ENCODE peak calls at places on chromosomes 1 and 21, in four cellular contexts. One of them, this sample, is unnamed.

GRCh38 chr1:13543927-13544556 is 30.2 kb upstream of the LRRC38 start:
- DNase-seq in stomach: peak
- DNase-seq in anterior cingulate cortex: peak
- DNase-seq in stimulated activated CD8-positive, alpha-beta memory T cell treated with anti-CD3 and anti-CD28 coated beads, Interleukin-7, amount 100 ng/mL, for 1 hour: no peak
- DNase-seq in this sample: peak

GRCh38 chr21:42361286-42361685 is 5.0 kb downstream of the TFF1 start:
- DNase-seq in stimulated activated CD8-positive, alpha-beta memory T cell treated with anti-CD3 and anti-CD28 coated beads, Interleukin-7, amount 100 ng/mL, for 1 hour: no peak
- DNase-seq in anterior cingulate cortex: no peak
- DNase-seq in stomach: no peak
- DNase-seq in this sample: no peak

GRCh38 chr1:153790996-153791855 is 16.0 kb downstream of the SLC27A3 start:
- DNase-seq in stomach: no peak
- DNase-seq in stimulated activated CD8-positive, alpha-beta memory T cell treated with anti-CD3 and anti-CD28 coated beads, Interleukin-7, amount 100 ng/mL, for 1 hour: no peak
- DNase-seq in anterior cingulate cortex: no peak
- DNase-seq in this sample: peak

GRCh38 chr1:228393268-228393699 is 13.4 kb downstream of the TRIM11 start:
- DNase-seq in stimulated activated CD8-positive, alpha-beta memory T cell treated with anti-CD3 and anti-CD28 coated beads, Interleukin-7, amount 100 ng/mL, for 1 hour: no peak
- DNase-seq in anterior cingulate cortex: no peak
- DNase-seq in stomach: peak
- DNase-seq in this sample: peak

GRCh38 chr1:231691618-231692259 is 65.1 kb downstream of the DISC1 start:
- DNase-seq in stomach: no peak
- DNase-seq in anterior cingulate cortex: no peak
- DNase-seq in stimulated activated CD8-positive, alpha-beta memory T cell treated with anti-CD3 and anti-CD28 coated beads, Interleukin-7, amount 100 ng/mL, for 1 hour: no peak
- DNase-seq in this sample: peak

GRCh38 chr1:24157921-24158481 is 15.1 kb upstream of the IL22RA1 start:
- DNase-seq in anterior cingulate cortex: no peak
- DNase-seq in stimulated activated CD8-positive, alpha-beta memory T cell treated with anti-CD3 and anti-CD28 coated beads, Interleukin-7, amount 100 ng/mL, for 1 hour: no peak
- DNase-seq in stomach: no peak
- DNase-seq in this sample: no peak

GRCh38 chr1:110084226-110085078 is 14.0 kb upstream of the ALX3 start:
- DNase-seq in stomach: peak
- DNase-seq in anterior cingulate cortex: no peak
- DNase-seq in stimulated activated CD8-positive, alpha-beta memory T cell treated with anti-CD3 and anti-CD28 coated beads, Interleukin-7, amount 100 ng/mL, for 1 hour: no peak
- DNase-seq in this sample: peak

GRCh38 chr1:40866408-40866788 is 4.2 kb upstream of the CITED4 start:
- DNase-seq in anterior cingulate cortex: no peak
- DNase-seq in stimulated activated CD8-positive, alpha-beta memory T cell treated with anti-CD3 and anti-CD28 coated beads, Interleukin-7, amount 100 ng/mL, for 1 hour: no peak
- DNase-seq in stomach: no peak
- DNase-seq in this sample: no peak

GRCh38 chr1:184513966-184514365 is 127.1 kb downstream of the C1orf21 start:
- DNase-seq in stomach: no peak
- DNase-seq in anterior cingulate cortex: no peak
- DNase-seq in stimulated activated CD8-positive, alpha-beta memory T cell treated with anti-CD3 and anti-CD28 coated beads, Interleukin-7, amount 100 ng/mL, for 1 hour: no peak
- DNase-seq in this sample: no peak

GRCh38 chr1:51310871-51311613 is 19.3 kb downstream of the TTC39A start:
- DNase-seq in anterior cingulate cortex: no peak
- DNase-seq in stimulated activated CD8-positive, alpha-beta memory T cell treated with anti-CD3 and anti-CD28 coated beads, Interleukin-7, amount 100 ng/mL, for 1 hour: no peak
- DNase-seq in stomach: no peak
- DNase-seq in this sample: no peak

GRCh38 chr1:39238476-39238875 is 34.0 kb downstream of the MACF1 start:
- DNase-seq in anterior cingulate cortex: no peak
- DNase-seq in stimulated activated CD8-positive, alpha-beta memory T cell treated with anti-CD3 and anti-CD28 coated beads, Interleukin-7, amount 100 ng/mL, for 1 hour: no peak
- DNase-seq in stomach: no peak
- DNase-seq in this sample: peak

GRCh38 chr1:183840140-183840539 is 35.2 kb downstream of the RGL1 start:
- DNase-seq in anterior cingulate cortex: no peak
- DNase-seq in stomach: no peak
- DNase-seq in stimulated activated CD8-positive, alpha-beta memory T cell treated with anti-CD3 and anti-CD28 coated beads, Interleukin-7, amount 100 ng/mL, for 1 hour: no peak
- DNase-seq in this sample: no peak

GRCh38 chr1:205318231-205318991 is 3.1 kb downstream of the NUAK2 start:
- DNase-seq in stomach: no peak
- DNase-seq in anterior cingulate cortex: no peak
- DNase-seq in stimulated activated CD8-positive, alpha-beta memory T cell treated with anti-CD3 and anti-CD28 coated beads, Interleukin-7, amount 100 ng/mL, for 1 hour: no peak
- DNase-seq in this sample: no peak

GRCh38 chr1:109788695-109789521 is 25.2 kb upstream of the EPS8L3 start:
- DNase-seq in anterior cingulate cortex: no peak
- DNase-seq in stimulated activated CD8-positive, alpha-beta memory T cell treated with anti-CD3 and anti-CD28 coated beads, Interleukin-7, amount 100 ng/mL, for 1 hour: no peak
- DNase-seq in stomach: peak
- DNase-seq in this sample: no peak

GRCh38 chr1:159854101-159854692 is 8.3 kb downstream of the VSIG8 start:
- DNase-seq in stomach: peak
- DNase-seq in anterior cingulate cortex: peak
- DNase-seq in stimulated activated CD8-positive, alpha-beta memory T cell treated with anti-CD3 and anti-CD28 coated beads, Interleukin-7, amount 100 ng/mL, for 1 hour: no peak
- DNase-seq in this sample: peak

GRCh38 chr1:230787471-230787870 is 40.3 kb downstream of the CAPN9 start:
- DNase-seq in anterior cingulate cortex: no peak
- DNase-seq in stimulated activated CD8-positive, alpha-beta memory T cell treated with anti-CD3 and anti-CD28 coated beads, Interleukin-7, amount 100 ng/mL, for 1 hour: no peak
- DNase-seq in stomach: no peak
- DNase-seq in this sample: no peak

GRCh38 chr1:100734716-100735115 is 15.2 kb downstream of the VCAM1 start:
- DNase-seq in stimulated activated CD8-positive, alpha-beta memory T cell treated with anti-CD3 and anti-CD28 coated beads, Interleukin-7, amount 100 ng/mL, for 1 hour: no peak
- DNase-seq in anterior cingulate cortex: no peak
- DNase-seq in stomach: no peak
- DNase-seq in this sample: no peak

GRCh38 chr1:28298438-28298837 is 30.4 kb upstream of the MED18 start:
- DNase-seq in anterior cingulate cortex: no peak
- DNase-seq in stomach: no peak
- DNase-seq in stimulated activated CD8-positive, alpha-beta memory T cell treated with anti-CD3 and anti-CD28 coated beads, Interleukin-7, amount 100 ng/mL, for 1 hour: no peak
- DNase-seq in this sample: no peak

GRCh38 chr1:17359031-17359430 is 13.0 kb upstream of the PADI6 start:
- DNase-seq in stomach: no peak
- DNase-seq in stimulated activated CD8-positive, alpha-beta memory T cell treated with anti-CD3 and anti-CD28 coated beads, Interleukin-7, amount 100 ng/mL, for 1 hour: no peak
- DNase-seq in anterior cingulate cortex: no peak
- DNase-seq in this sample: no peak

GRCh38 chr1:1426961-1427934 is 6.2 kb upstream of the ANKRD65 start:
- DNase-seq in stomach: no peak
- DNase-seq in anterior cingulate cortex: no peak
- DNase-seq in stimulated activated CD8-positive, alpha-beta memory T cell treated with anti-CD3 and anti-CD28 coated beads, Interleukin-7, amount 100 ng/mL, for 1 hour: no peak
- DNase-seq in this sample: peak

GRCh38 chr1:160996195-160996594 is 24.8 kb downstream of the F11R start:
- DNase-seq in stimulated activated CD8-positive, alpha-beta memory T cell treated with anti-CD3 and anti-CD28 coated beads, Interleukin-7, amount 100 ng/mL, for 1 hour: no peak
- DNase-seq in anterior cingulate cortex: no peak
- DNase-seq in stomach: no peak
- DNase-seq in this sample: no peak

GRCh38 chr1:197151185-197151584 is 4.7 kb upstream of the ASPM start:
- DNase-seq in stomach: no peak
- DNase-seq in anterior cingulate cortex: no peak
- DNase-seq in stimulated activated CD8-positive, alpha-beta memory T cell treated with anti-CD3 and anti-CD28 coated beads, Interleukin-7, amount 100 ng/mL, for 1 hour: no peak
- DNase-seq in this sample: no peak

GRCh38 chr21:43989401-43989800 is 22.7 kb upstream of the TRAPPC10 start:
- DNase-seq in stomach: no peak
- DNase-seq in stimulated activated CD8-positive, alpha-beta memory T cell treated with anti-CD3 and anti-CD28 coated beads, Interleukin-7, amount 100 ng/mL, for 1 hour: no peak
- DNase-seq in anterior cingulate cortex: no peak
- DNase-seq in this sample: no peak

GRCh38 chr1:226985839-226986463 is 45.9 kb downstream of the COQ8A start:
- DNase-seq in stomach: no peak
- DNase-seq in stimulated activated CD8-positive, alpha-beta memory T cell treated with anti-CD3 and anti-CD28 coated beads, Interleukin-7, amount 100 ng/mL, for 1 hour: no peak
- DNase-seq in anterior cingulate cortex: no peak
- DNase-seq in this sample: no peak

GRCh38 chr1:212858461-212859265 is 588 bp downstream of the FLVCR1 start:
- DNase-seq in stomach: peak
- DNase-seq in anterior cingulate cortex: peak
- DNase-seq in stimulated activated CD8-positive, alpha-beta memory T cell treated with anti-CD3 and anti-CD28 coated beads, Interleukin-7, amount 100 ng/mL, for 1 hour: no peak
- DNase-seq in this sample: peak

GRCh38 chr1:94980909-94981252 is 54.0 kb upstream of the CNN3 start:
- DNase-seq in stimulated activated CD8-positive, alpha-beta memory T cell treated with anti-CD3 and anti-CD28 coated beads, Interleukin-7, amount 100 ng/mL, for 1 hour: no peak
- DNase-seq in stomach: no peak
- DNase-seq in anterior cingulate cortex: no peak
- DNase-seq in this sample: no peak

GRCh38 chr1:27726173-27726793 is 522 bp downstream of the FAM76A start:
- DNase-seq in stimulated activated CD8-positive, alpha-beta memory T cell treated with anti-CD3 and anti-CD28 coated beads, Interleukin-7, amount 100 ng/mL, for 1 hour: peak
- DNase-seq in anterior cingulate cortex: peak
- DNase-seq in stomach: peak
- DNase-seq in this sample: peak

GRCh38 chr1:247121382-247121781 is 17.2 kb upstream of the ZNF669 start:
- DNase-seq in stomach: no peak
- DNase-seq in anterior cingulate cortex: no peak
- DNase-seq in stimulated activated CD8-positive, alpha-beta memory T cell treated with anti-CD3 and anti-CD28 coated beads, Interleukin-7, amount 100 ng/mL, for 1 hour: no peak
- DNase-seq in this sample: no peak

GRCh38 chr1:199690520-199690919 is 337.0 kb upstream of the NR5A2 start:
- DNase-seq in stimulated activated CD8-positive, alpha-beta memory T cell treated with anti-CD3 and anti-CD28 coated beads, Interleukin-7, amount 100 ng/mL, for 1 hour: no peak
- DNase-seq in anterior cingulate cortex: no peak
- DNase-seq in stomach: no peak
- DNase-seq in this sample: no peak

GRCh38 chr1:203629509-203630082 is 3.0 kb downstream of the ATP2B4 start:
- DNase-seq in stimulated activated CD8-positive, alpha-beta memory T cell treated with anti-CD3 and anti-CD28 coated beads, Interleukin-7, amount 100 ng/mL, for 1 hour: no peak
- DNase-seq in anterior cingulate cortex: no peak
- DNase-seq in stomach: peak
- DNase-seq in this sample: no peak

GRCh38 chr1:78650114-78650513 is 483 bp downstream of the IFI44 start:
- DNase-seq in stimulated activated CD8-positive, alpha-beta memory T cell treated with anti-CD3 and anti-CD28 coated beads, Interleukin-7, amount 100 ng/mL, for 1 hour: no peak
- DNase-seq in anterior cingulate cortex: no peak
- DNase-seq in stomach: no peak
- DNase-seq in this sample: no peak

GRCh38 chr1:208054885-208055507 is 144.1 kb upstream of the CD34 start:
- DNase-seq in stimulated activated CD8-positive, alpha-beta memory T cell treated with anti-CD3 and anti-CD28 coated beads, Interleukin-7, amount 100 ng/mL, for 1 hour: no peak
- DNase-seq in anterior cingulate cortex: no peak
- DNase-seq in stomach: no peak
- DNase-seq in this sample: no peak

GRCh38 chr1:178057863-178058576 is 35.9 kb upstream of the RASAL2 start:
- DNase-seq in anterior cingulate cortex: no peak
- DNase-seq in stimulated activated CD8-positive, alpha-beta memory T cell treated with anti-CD3 and anti-CD28 coated beads, Interleukin-7, amount 100 ng/mL, for 1 hour: no peak
- DNase-seq in stomach: no peak
- DNase-seq in this sample: peak

GRCh38 chr1:228006034-228006792 is 585 bp upstream of the WNT3A start:
- DNase-seq in anterior cingulate cortex: no peak
- DNase-seq in stimulated activated CD8-positive, alpha-beta memory T cell treated with anti-CD3 and anti-CD28 coated beads, Interleukin-7, amount 100 ng/mL, for 1 hour: no peak
- DNase-seq in stomach: peak
- DNase-seq in this sample: no peak

GRCh38 chr21:45555557-45556301 is 13.5 kb upstream of the SLC19A1 start:
- DNase-seq in anterior cingulate cortex: peak
- DNase-seq in stimulated activated CD8-positive, alpha-beta memory T cell treated with anti-CD3 and anti-CD28 coated beads, Interleukin-7, amount 100 ng/mL, for 1 hour: no peak
- DNase-seq in stomach: peak
- DNase-seq in this sample: peak